ENCODE peak calls at places on chromosomes 6 and 20, in four cellular contexts. H is astrocyte, B is cardiac fibroblast, D is astrocyte of the spinal cord. Z is an unnamed sample.

GRCh38 chr6:41785689-41786450 is 1.6 kb upstream of the TOMM6 start:
- DNase-seq in H (no peak), D (peak), B (peak), Z (no peak)

GRCh38 chr20:63061051-63061531 is 54.3 kb upstream of the BHLHE23 start:
- DNase-seq in H (no peak), B (no peak), D (no peak), Z (no peak)

GRCh38 chr6:30074331-30075093 is 1.1 kb downstream of the RNF39 start:
- DNase-seq in H (no peak), D (no peak), B (no peak), Z (no peak)

GRCh38 chr6:10746915-10747250 is 722 bp upstream of the TMEM14B start:
- DNase-seq in B (no peak), D (no peak), H (no peak), Z (no peak)

GRCh38 chr6:17725083-17725482 is 18.4 kb upstream of the NUP153 start:
- DNase-seq in H (peak), B (peak), D (peak), Z (no peak)

GRCh38 chr6:76612818-76613452 is 540.5 kb upstream of the IMPG1 start:
- DNase-seq in H (no peak), D (no peak), B (no peak), Z (no peak)

GRCh38 chr20:50369225-50370035 is 140.8 kb upstream of the PTPN1 start:
- DNase-seq in D (no peak), B (no peak), H (no peak), Z (peak)

GRCh38 chr6:36126553-36127458 is 3.5 kb upstream of the MAPK13 start:
- DNase-seq in H (peak), D (peak), B (peak), Z (no peak)

GRCh38 chr20:3563548-3564177 is 92.8 kb downstream of the ATRN start:
- DNase-seq in D (peak), B (peak), H (peak), Z (peak)

GRCh38 chr20:39910536-39910935 is 778.5 kb downstream of the MAFB start:
- DNase-seq in H (no peak), B (no peak), D (no peak), Z (no peak)

GRCh38 chr20:46674253-46675083 is 14.8 kb downstream of the TP53RK start:
- DNase-seq in B (no peak), H (no peak), D (peak), Z (no peak)

GRCh38 chr20:6103301-6103700 is 19.5 kb downstream of the FERMT1 start:
- DNase-seq in B (no peak), H (no peak), D (no peak), Z (no peak)

GRCh38 chr6:43271944-43272343 is 26.1 kb upstream of the SLC22A7 start:
- DNase-seq in B (no peak), D (no peak), H (no peak), Z (no peak)

GRCh38 chr6:27553123-27553904 is 80.4 kb upstream of the ZNF184 start:
- DNase-seq in B (peak), H (peak), D (peak), Z (peak)

GRCh38 chr20:10747019-10747418 is 73.2 kb upstream of the JAG1 start:
- DNase-seq in B (no peak), H (no peak), D (no peak), Z (no peak)

GRCh38 chr6:159961523-159961922 is 7.4 kb upstream of the IGF2R start:
- DNase-seq in H (no peak), B (peak), D (no peak), Z (no peak)

GRCh38 chr6:36776167-36776566 is 63.1 kb downstream of the CPNE5 start:
- DNase-seq in D (no peak), H (no peak), B (no peak), Z (no peak)

GRCh38 chr6:8435093-8435844 is at the start of gene SLC35B3:
- DNase-seq in H (peak), D (peak), B (peak), Z (peak)

GRCh38 chr6:121437861-121438651 is 2.6 kb downstream of the GJA1 start:
- DNase-seq in H (peak), D (peak), B (peak), Z (peak)

GRCh38 chr6:121442591-121442990 is 7.1 kb downstream of the GJA1 start:
- DNase-seq in H (no peak), B (no peak), D (no peak), Z (no peak)

GRCh38 chr6:121443953-121444590 is 8.6 kb downstream of the GJA1 start:
- DNase-seq in D (no peak), H (no peak), B (peak), Z (no peak)

GRCh38 chr6:121439456-121440250 is 4.2 kb downstream of the GJA1 start:
- DNase-seq in B (no peak), H (no peak), D (no peak), Z (no peak)

GRCh38 chr6:121441477-121441876 is 6.0 kb downstream of the GJA1 start:
- DNase-seq in B (no peak), D (no peak), H (no peak), Z (no peak)
- TF ChIP-seq CTCF in B (no peak), D (no peak), H (no peak), Z (no peak)

GRCh38 chr20:13791562-13792459 is 7.0 kb downstream of the NDUFAF5 start:
- DNase-seq in B (no peak), H (no peak), D (no peak), Z (no peak)

GRCh38 chr20:13784893-13785715 is at the start of the genes ESF1 and NDUFAF5:
- DNase-seq in B (peak), D (peak), H (peak), Z (peak)

GRCh38 chr20:13790708-13791107 is 5.9 kb downstream of the NDUFAF5 start:
- DNase-seq in D (no peak), H (no peak), B (no peak), Z (no peak)

GRCh38 chr20:13786143-13786828 is 1.5 kb downstream of the NDUFAF5 start:
- DNase-seq in H (no peak), D (no peak), B (no peak), Z (no peak)

DNA sequence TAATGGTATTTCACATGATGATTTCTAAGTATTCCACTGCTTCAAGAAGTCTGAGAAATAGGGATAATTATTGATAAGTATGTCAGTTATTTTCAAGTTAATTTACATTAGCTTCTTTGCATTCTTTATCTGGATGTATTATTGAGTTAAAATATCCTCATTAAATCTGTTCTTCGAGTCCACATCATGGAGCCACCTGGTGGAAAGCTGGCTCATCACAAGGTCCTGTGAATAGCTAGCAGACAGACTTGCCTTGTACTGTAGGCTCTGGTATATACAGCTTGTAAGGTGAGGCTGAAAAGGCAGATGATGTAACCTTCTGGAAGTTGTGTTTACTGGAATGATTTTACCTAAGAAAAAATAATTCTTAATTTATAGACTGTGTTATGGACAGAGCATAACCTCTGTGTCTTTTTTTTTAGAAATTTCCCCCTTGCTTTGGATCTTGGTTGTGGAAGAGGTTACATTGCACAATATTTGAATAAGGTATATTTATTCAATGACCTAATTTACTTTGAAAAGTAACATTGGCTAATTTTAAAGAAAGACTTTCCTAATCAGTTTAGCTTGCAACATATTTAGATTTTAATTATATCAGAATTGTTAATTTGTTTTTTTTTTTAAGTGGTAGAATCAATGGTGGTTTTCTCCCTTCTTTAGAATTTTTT is 3.5 kb downstream of the NDUFAF5 start:
- DNase-seq in B (peak), D (peak), H (peak), Z (peak)
- TF ChIP-seq CTCF in B (peak), D (peak), H (peak), Z (no peak)

GRCh38 chr20:1533059-1533458 is 24.4 kb downstream of the SIRPD start:
- DNase-seq in B (no peak), D (no peak), H (no peak), Z (no peak)
- TF ChIP-seq CTCF in B (no peak), D (no peak), H (no peak), Z (no peak)

GRCh38 chr20:47696856-47697255 is 88.4 kb downstream of the SULF2 start:
- DNase-seq in B (no peak), D (no peak), H (no peak), Z (no peak)

GRCh38 chr20:47698142-47698541 is 87.1 kb downstream of the SULF2 start:
- DNase-seq in D (no peak), B (no peak), H (no peak), Z (no peak)

GRCh38 chr20:47691632-47692031 is 93.6 kb downstream of the SULF2 start:
- DNase-seq in H (peak), B (peak), D (peak), Z (no peak)

GRCh38 chr20:47689726-47690125 is 95.6 kb downstream of the SULF2 start:
- DNase-seq in H (no peak), D (no peak), B (no peak), Z (no peak)

GRCh38 chr20:47694021-47694818 is 91.1 kb downstream of the SULF2 start:
- DNase-seq in B (no peak), H (no peak), D (no peak), Z (no peak)
- TF ChIP-seq CTCF in B (no peak), H (no peak), D (no peak), Z (no peak)

Z was measured in Calu3.